ENCODE peak calls at places on chromosome 21, in ten cellular contexts. One of them, this sample, is unnamed.

GRCh38 chr21:46552274-46552673 is 52.6 kb downstream of the S100B start:
- DNase-seq in Panc1: no peak
- DNase-seq in hepatocyte: no peak
- DNase-seq in HepG2: no peak
- DNase-seq in upper lobe of left lung: peak
- DNase-seq in lower lobe of right lung: no peak
- DNase-seq in stomach: no peak
- DNase-seq in body of pancreas: no peak
- DNase-seq in endothelial cell of umbilical vein: peak
- DNase-seq in CD4-positive, alpha-beta T cell: no peak
- DNase-seq in this sample: no peak

GRCh38 chr21:17848228-17848627 is 29.1 kb upstream of the C21orf91 start:
- DNase-seq in Panc1: no peak
- DNase-seq in hepatocyte: peak
- DNase-seq in HepG2: no peak
- DNase-seq in upper lobe of left lung: peak
- DNase-seq in lower lobe of right lung: no peak
- DNase-seq in stomach: no peak
- DNase-seq in body of pancreas: no peak
- DNase-seq in endothelial cell of umbilical vein: no peak
- DNase-seq in CD4-positive, alpha-beta T cell: no peak
- DNase-seq in this sample: peak

GRCh38 chr21:41737656-41738324 is 29.1 kb downstream of the RIPK4 start:
- DNase-seq in Panc1: no peak
- DNase-seq in hepatocyte: no peak
- DNase-seq in HepG2: no peak
- DNase-seq in upper lobe of left lung: no peak
- DNase-seq in lower lobe of right lung: no peak
- DNase-seq in stomach: no peak
- DNase-seq in body of pancreas: no peak
- DNase-seq in endothelial cell of umbilical vein: no peak
- DNase-seq in CD4-positive, alpha-beta T cell: no peak
- DNase-seq in this sample: no peak

GRCh38 chr21:24826822-24827221 is 780.5 kb downstream of the MRPL39 start:
- DNase-seq in Panc1: no peak
- DNase-seq in hepatocyte: no peak
- DNase-seq in HepG2: no peak
- DNase-seq in upper lobe of left lung: no peak
- DNase-seq in lower lobe of right lung: no peak
- DNase-seq in stomach: no peak
- DNase-seq in body of pancreas: no peak
- DNase-seq in endothelial cell of umbilical vein: no peak
- DNase-seq in CD4-positive, alpha-beta T cell: no peak
- DNase-seq in this sample: no peak

GRCh38 chr21:16509466-16509865 is 779.7 kb downstream of the USP25 start:
- DNase-seq in Panc1: no peak
- DNase-seq in hepatocyte: no peak
- DNase-seq in HepG2: no peak
- DNase-seq in upper lobe of left lung: no peak
- DNase-seq in lower lobe of right lung: no peak
- DNase-seq in stomach: no peak
- DNase-seq in body of pancreas: no peak
- DNase-seq in endothelial cell of umbilical vein: no peak
- DNase-seq in CD4-positive, alpha-beta T cell: no peak
- DNase-seq in this sample: no peak

GRCh38 chr21:17527240-17527639 is 14.4 kb downstream of the CXADR start:
- DNase-seq in Panc1: no peak
- DNase-seq in hepatocyte: peak
- DNase-seq in HepG2: peak
- DNase-seq in upper lobe of left lung: no peak
- DNase-seq in lower lobe of right lung: no peak
- DNase-seq in stomach: no peak
- DNase-seq in body of pancreas: no peak
- DNase-seq in endothelial cell of umbilical vein: peak
- DNase-seq in CD4-positive, alpha-beta T cell: no peak
- DNase-seq in this sample: peak

GRCh38 chr21:42624936-42625335 is 28.5 kb upstream of the PDE9A start:
- DNase-seq in Panc1: no peak
- DNase-seq in hepatocyte: no peak
- DNase-seq in HepG2: no peak
- DNase-seq in upper lobe of left lung: peak
- DNase-seq in lower lobe of right lung: no peak
- DNase-seq in stomach: no peak
- DNase-seq in body of pancreas: no peak
- DNase-seq in endothelial cell of umbilical vein: no peak
- DNase-seq in CD4-positive, alpha-beta T cell: no peak
- DNase-seq in this sample: no peak

GRCh38 chr21:43937898-43938309 is 72.9 kb downstream of the AGPAT3 start:
- DNase-seq in Panc1: no peak
- DNase-seq in hepatocyte: no peak
- DNase-seq in HepG2: no peak
- DNase-seq in upper lobe of left lung: no peak
- DNase-seq in lower lobe of right lung: no peak
- DNase-seq in stomach: no peak
- DNase-seq in body of pancreas: no peak
- DNase-seq in endothelial cell of umbilical vein: no peak
- DNase-seq in CD4-positive, alpha-beta T cell: no peak
- DNase-seq in this sample: no peak

GRCh38 chr21:39776589-39776988 is 31.6 kb downstream of the IGSF5 start:
- DNase-seq in Panc1: no peak
- DNase-seq in hepatocyte: no peak
- DNase-seq in HepG2: no peak
- DNase-seq in upper lobe of left lung: no peak
- DNase-seq in lower lobe of right lung: no peak
- DNase-seq in stomach: no peak
- DNase-seq in body of pancreas: no peak
- DNase-seq in endothelial cell of umbilical vein: peak
- DNase-seq in CD4-positive, alpha-beta T cell: no peak
- DNase-seq in this sample: no peak

GRCh38 chr21:30227633-30228404 is 11.9 kb upstream of the CLDN8 start:
- DNase-seq in Panc1: no peak
- DNase-seq in hepatocyte: peak
- DNase-seq in HepG2: no peak
- DNase-seq in upper lobe of left lung: no peak
- DNase-seq in lower lobe of right lung: no peak
- DNase-seq in stomach: no peak
- DNase-seq in body of pancreas: peak
- DNase-seq in endothelial cell of umbilical vein: no peak
- DNase-seq in CD4-positive, alpha-beta T cell: no peak
- DNase-seq in this sample: peak

GRCh38 chr21:39799178-39799577 is 54.2 kb downstream of the IGSF5 start:
- DNase-seq in Panc1: no peak
- DNase-seq in hepatocyte: no peak
- DNase-seq in HepG2: no peak
- DNase-seq in upper lobe of left lung: no peak
- DNase-seq in lower lobe of right lung: no peak
- DNase-seq in stomach: no peak
- DNase-seq in body of pancreas: no peak
- DNase-seq in endothelial cell of umbilical vein: no peak
- DNase-seq in CD4-positive, alpha-beta T cell: no peak
- DNase-seq in this sample: no peak

GRCh38 chr21:41411449-41412089 is 14.5 kb upstream of the MX1 start:
- DNase-seq in Panc1: no peak
- DNase-seq in hepatocyte: no peak
- DNase-seq in HepG2: peak
- DNase-seq in upper lobe of left lung: peak
- DNase-seq in lower lobe of right lung: peak
- DNase-seq in stomach: peak
- DNase-seq in body of pancreas: peak
- DNase-seq in endothelial cell of umbilical vein: no peak
- DNase-seq in CD4-positive, alpha-beta T cell: peak
- DNase-seq in this sample: peak

GRCh38 chr21:46412521-46413364 is 45.9 kb upstream of the DIP2A start:
- DNase-seq in Panc1: no peak
- DNase-seq in hepatocyte: no peak
- DNase-seq in HepG2: no peak
- DNase-seq in upper lobe of left lung: no peak
- DNase-seq in lower lobe of right lung: peak
- DNase-seq in stomach: no peak
- DNase-seq in body of pancreas: no peak
- DNase-seq in endothelial cell of umbilical vein: no peak
- DNase-seq in CD4-positive, alpha-beta T cell: no peak
- DNase-seq in this sample: no peak

GRCh38 chr21:27813750-27814149 is 846.9 kb upstream of the ADAMTS5 start:
- DNase-seq in Panc1: no peak
- DNase-seq in hepatocyte: no peak
- DNase-seq in HepG2: no peak
- DNase-seq in upper lobe of left lung: no peak
- DNase-seq in lower lobe of right lung: no peak
- DNase-seq in stomach: no peak
- DNase-seq in body of pancreas: no peak
- DNase-seq in endothelial cell of umbilical vein: no peak
- DNase-seq in CD4-positive, alpha-beta T cell: no peak
- DNase-seq in this sample: peak

GRCh38 chr21:27346041-27346448 is 379.2 kb upstream of the ADAMTS5 start:
- DNase-seq in Panc1: no peak
- DNase-seq in hepatocyte: no peak
- DNase-seq in HepG2: no peak
- DNase-seq in upper lobe of left lung: no peak
- DNase-seq in lower lobe of right lung: no peak
- DNase-seq in stomach: no peak
- DNase-seq in body of pancreas: no peak
- DNase-seq in endothelial cell of umbilical vein: no peak
- DNase-seq in CD4-positive, alpha-beta T cell: no peak
- DNase-seq in this sample: peak

DNA sequence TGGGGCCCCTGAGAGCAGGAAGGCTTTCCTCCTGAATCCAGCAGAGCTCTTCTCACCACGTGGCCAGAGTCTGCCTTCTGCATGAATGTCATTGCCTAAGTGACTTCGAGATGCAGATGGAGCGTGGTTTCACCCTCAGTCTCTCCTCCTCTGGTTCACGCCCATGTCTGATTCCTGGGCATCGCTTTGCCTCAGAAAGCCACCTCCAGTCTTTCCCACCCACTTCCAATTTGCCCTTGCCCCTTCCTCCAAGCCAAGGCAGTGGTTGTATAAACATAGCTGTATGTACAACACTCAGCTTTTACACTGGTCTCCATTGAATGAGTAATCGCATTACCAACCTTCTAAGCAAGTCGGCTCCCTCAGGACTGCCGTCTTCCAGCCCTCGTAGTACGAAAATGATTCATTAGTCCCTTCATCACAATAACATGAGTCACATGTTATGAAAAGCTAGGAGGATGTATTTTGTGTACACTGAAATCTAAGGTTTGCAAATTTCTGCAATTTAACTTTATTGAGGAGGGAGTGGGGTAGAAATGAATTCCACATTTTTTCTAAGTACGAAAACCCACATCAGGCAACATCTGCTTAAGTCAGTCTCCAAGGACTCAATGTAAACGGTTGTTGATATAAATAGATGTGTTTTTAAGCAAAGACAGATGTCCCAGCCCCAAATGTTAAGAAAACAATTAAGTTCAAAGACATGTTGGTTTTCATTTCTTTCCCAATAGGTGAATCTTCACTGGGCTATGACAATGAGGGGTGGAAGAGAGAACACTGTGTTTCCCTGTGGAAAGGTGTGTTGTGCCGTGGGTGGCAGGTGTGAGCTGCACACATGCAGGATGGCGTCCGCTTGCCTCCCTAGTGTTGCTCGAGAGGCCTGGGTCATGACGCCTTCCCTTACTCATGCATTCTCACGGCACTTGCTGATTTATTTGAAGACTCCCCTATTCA is 32.3 kb upstream of the ETS2 start:
- DNase-seq in Panc1: peak
- DNase-seq in hepatocyte: peak
- DNase-seq in HepG2: peak
- DNase-seq in upper lobe of left lung: no peak
- DNase-seq in lower lobe of right lung: no peak
- DNase-seq in stomach: no peak
- DNase-seq in body of pancreas: no peak
- DNase-seq in endothelial cell of umbilical vein: peak
- DNase-seq in CD4-positive, alpha-beta T cell: no peak
- DNase-seq in this sample: peak
- TF ChIP-seq CTCF in Panc1: no peak
- TF ChIP-seq CTCF in hepatocyte: no peak
- TF ChIP-seq CTCF in HepG2: no peak
- TF ChIP-seq CTCF in upper lobe of left lung: no peak
- TF ChIP-seq CTCF in lower lobe of right lung: no peak
- TF ChIP-seq CTCF in stomach: no peak
- TF ChIP-seq CTCF in body of pancreas: no peak
- TF ChIP-seq CTCF in endothelial cell of umbilical vein: no peak
- TF ChIP-seq CTCF in CD4-positive, alpha-beta T cell: no peak
- TF ChIP-seq CTCF in this sample: no peak

GRCh38 chr21:35020446-35020845 is 28.7 kb downstream of the RUNX1 start:
- DNase-seq in Panc1: no peak
- DNase-seq in hepatocyte: no peak
- DNase-seq in HepG2: no peak
- DNase-seq in upper lobe of left lung: peak
- DNase-seq in lower lobe of right lung: no peak
- DNase-seq in stomach: no peak
- DNase-seq in body of pancreas: no peak
- DNase-seq in endothelial cell of umbilical vein: no peak
- DNase-seq in CD4-positive, alpha-beta T cell: no peak
- DNase-seq in this sample: no peak
- H3K27ac ChIP-seq in Panc1: no peak
- H3K27ac ChIP-seq in hepatocyte: no peak
- H3K27ac ChIP-seq in HepG2: peak
- H3K27ac ChIP-seq in upper lobe of left lung: peak
- H3K27ac ChIP-seq in lower lobe of right lung: no peak
- H3K27ac ChIP-seq in stomach: no peak
- H3K27ac ChIP-seq in body of pancreas: no peak
- H3K27ac ChIP-seq in endothelial cell of umbilical vein: no peak
- H3K27ac ChIP-seq in CD4-positive, alpha-beta T cell: no peak
- H3K27ac ChIP-seq in this sample: no peak

DNA sequence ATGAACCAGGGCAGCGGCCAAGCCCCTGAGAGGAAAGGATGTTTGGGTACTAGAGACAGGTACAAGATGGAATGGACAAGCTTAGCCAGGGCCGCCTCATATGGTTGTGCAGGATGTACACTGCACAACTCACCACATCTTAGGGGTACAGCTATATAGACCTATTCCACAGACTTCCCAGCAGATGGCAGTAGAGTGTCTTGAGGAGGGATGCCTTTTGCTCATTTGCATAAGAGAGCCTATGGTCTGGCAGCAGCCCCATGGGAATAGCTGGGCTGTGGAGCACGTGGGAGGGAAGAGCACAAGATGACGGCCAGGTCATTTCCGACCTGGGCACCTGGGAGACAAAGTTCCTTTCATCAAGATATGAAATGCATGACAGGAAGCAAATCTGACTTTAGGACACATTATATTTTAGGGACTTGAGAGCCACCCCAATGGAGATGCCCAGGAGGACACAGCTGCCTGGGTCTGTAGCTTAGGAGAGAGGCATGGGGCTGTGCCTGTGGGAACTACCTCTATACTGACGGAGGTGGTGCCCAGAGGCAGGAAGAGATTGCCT is 215.5 kb downstream of the KCNJ6 start:
- DNase-seq in Panc1: peak
- DNase-seq in hepatocyte: peak
- DNase-seq in HepG2: peak
- DNase-seq in upper lobe of left lung: no peak
- DNase-seq in lower lobe of right lung: no peak
- DNase-seq in stomach: no peak
- DNase-seq in body of pancreas: peak
- DNase-seq in endothelial cell of umbilical vein: peak
- DNase-seq in CD4-positive, alpha-beta T cell: no peak
- DNase-seq in this sample: peak
- TF ChIP-seq CTCF in Panc1: peak
- TF ChIP-seq CTCF in hepatocyte: peak
- TF ChIP-seq CTCF in HepG2: peak
- TF ChIP-seq CTCF in upper lobe of left lung: peak
- TF ChIP-seq CTCF in lower lobe of right lung: peak
- TF ChIP-seq CTCF in stomach: peak
- TF ChIP-seq CTCF in body of pancreas: peak
- TF ChIP-seq CTCF in endothelial cell of umbilical vein: peak
- TF ChIP-seq CTCF in CD4-positive, alpha-beta T cell: peak
- TF ChIP-seq CTCF in this sample: peak

GRCh38 chr21:45386336-45386727 is 18.6 kb upstream of the COL18A1 start:
- DNase-seq in Panc1: no peak
- DNase-seq in hepatocyte: no peak
- DNase-seq in HepG2: no peak
- DNase-seq in upper lobe of left lung: no peak
- DNase-seq in lower lobe of right lung: peak
- DNase-seq in stomach: no peak
- DNase-seq in body of pancreas: peak
- DNase-seq in endothelial cell of umbilical vein: no peak
- DNase-seq in CD4-positive, alpha-beta T cell: no peak
- DNase-seq in this sample: no peak
- H3K27ac ChIP-seq in Panc1: no peak
- H3K27ac ChIP-seq in hepatocyte: no peak
- H3K27ac ChIP-seq in HepG2: no peak
- H3K27ac ChIP-seq in upper lobe of left lung: peak
- H3K27ac ChIP-seq in lower lobe of right lung: no peak
- H3K27ac ChIP-seq in stomach: peak
- H3K27ac ChIP-seq in body of pancreas: no peak
- H3K27ac ChIP-seq in endothelial cell of umbilical vein: no peak
- H3K27ac ChIP-seq in CD4-positive, alpha-beta T cell: no peak
- H3K27ac ChIP-seq in this sample: no peak